ENCODE peak calls at places on chromosomes 12 and 14, in five cellular contexts. L is BJ, P is heart right ventricle, T is heart left ventricle, I is dorsolateral prefrontal cortex. W is an unnamed sample.

GRCh38 chr14:94665121-94665520 is 52.9 kb downstream of the SERPINA3 start:
- DNase-seq in L (peak; percentile 68), I (no peak), P (no peak), T (no peak), W (peak; percentile 20)

GRCh38 chr12:44217146-44217883 is 381.4 kb downstream of the TMEM117 start:
- DNase-seq in T (no peak), P (no peak), L (no peak), I (no peak), W (peak; percentile 90)

GRCh38 chr12:8780389-8780788 is 42.0 kb upstream of the A2ML1 start:
- DNase-seq in P (no peak), T (no peak), L (no peak), I (no peak), W (peak; percentile 47)

GRCh38 chr14:100422556-100423420 is 99.6 kb downstream of the SLC25A47 start:
- DNase-seq in T (no peak), I (no peak), P (no peak), L (no peak), W (no peak)

GRCh38 chr12:123142948-123143752 is 7.7 kb downstream of the PITPNM2 start:
- DNase-seq in T (peak; percentile 48), P (no peak), L (no peak), I (no peak), W (no peak)

GRCh38 chr14:63473194-63473788 is 69.9 kb downstream of the PPP2R5E start:
- DNase-seq in T (no peak), L (no peak), P (no peak), I (no peak), W (no peak)

GRCh38 chr12:66799548-66799947 is 120.7 kb upstream of the GRIP1 start:
- DNase-seq in L (no peak), I (no peak), T (no peak), P (no peak), W (no peak)

GRCh38 chr12:29867823-29868222 is 84.1 kb upstream of the TMTC1 start:
- DNase-seq in I (no peak), P (no peak), T (no peak), L (no peak), W (no peak)

GRCh38 chr14:99273025-99273723 is 1.2 kb upstream of the BCL11B start:
- DNase-seq in T (no peak), P (no peak), I (no peak), L (no peak), W (peak; percentile 35)

GRCh38 chr12:65908147-65908546 is 83.9 kb downstream of the HMGA2 start:
- DNase-seq in L (no peak), T (no peak), P (no peak), I (no peak), W (no peak)

GRCh38 chr12:3122841-3123678 is 45.9 kb downstream of the TSPAN9 start:
- DNase-seq in T (peak; percentile 85), L (no peak), I (no peak), P (peak; percentile 86), W (peak; percentile 35)

GRCh38 chr14:95533391-95533821 is 1.4 kb upstream of the GLRX5 start:
- DNase-seq in L (no peak), P (no peak), T (no peak), I (no peak), W (no peak)

GRCh38 chr12:103928736-103929050 is 1.5 kb upstream of the HSP90B1 start:
- DNase-seq in L (no peak), I (no peak), T (no peak), P (peak; percentile 12), W (no peak)

GRCh38 chr12:106690569-106690968 is 83.9 kb upstream of the RIC8B start:
- DNase-seq in I (no peak), P (no peak), T (no peak), L (no peak), W (no peak)

GRCh38 chr12:75641031-75641780 is 129.8 kb upstream of the KRR1 start:
- DNase-seq in L (peak; percentile 42), P (no peak), T (no peak), I (no peak), W (peak; percentile 92)

GRCh38 chr12:64243809-64244208 is 21.7 kb upstream of the KICS2 start:
- DNase-seq in L (no peak), I (no peak), P (no peak), T (no peak), W (no peak)

GRCh38 chr14:102776761-102777710 is at the start of gene TRAF3:
- DNase-seq in P (peak; percentile 58), I (peak; percentile 65), L (no peak), T (peak; percentile 62), W (peak; percentile 28)

DNA sequence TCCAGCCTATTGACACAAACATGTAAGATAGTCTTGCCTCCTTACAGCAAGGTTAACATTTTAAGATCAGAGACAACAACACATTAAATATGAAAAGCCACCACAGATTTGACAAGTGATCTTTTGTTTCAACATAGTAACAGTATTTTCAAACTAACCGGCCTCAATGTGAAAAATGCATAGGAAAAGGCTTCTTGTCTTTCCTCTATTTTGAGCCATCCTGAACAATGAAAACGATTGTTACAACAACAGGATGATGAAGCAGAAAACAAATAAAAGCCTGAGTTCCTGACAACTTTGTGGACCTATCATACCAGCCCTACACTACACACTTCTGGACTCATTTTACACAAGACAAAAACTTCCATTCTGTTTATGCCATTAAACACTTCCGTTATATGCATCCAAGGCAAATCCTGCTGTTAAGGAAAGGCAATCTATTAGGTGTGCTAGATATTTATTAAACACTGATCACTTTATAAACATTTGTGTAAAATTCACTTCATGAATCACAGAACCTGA is 37.3 kb downstream of the BAZ1A start:
- DNase-seq in P (no peak), I (no peak), T (no peak), L (no peak), W (no peak)
- H3K4me3 ChIP-seq in P (no peak overlapping the region), I (no peak overlapping the region), T (no peak overlapping the region), L (no peak overlapping the region), W (no peak overlapping the region)

GRCh38 chr12:113793250-113793649 is 172.9 kb downstream of the RBM19 start:
- DNase-seq in I (no peak), P (no peak), T (no peak), L (no peak), W (no peak)
- H3K27me3 ChIP-seq in I (no peaks in the 10 kb centered on the region), P (no peaks in the 10 kb centered on the region), T (no peaks in the 10 kb centered on the region), L (no peaks in the 10 kb centered on the region), W (no peaks in the 10 kb centered on the region)

GRCh38 chr12:127024791-127025190 is 1242.2 kb upstream of the TMEM132C start:
- DNase-seq in L (no peak), T (no peak), P (no peak), I (no peak), W (no peak)

GRCh38 chr12:127025545-127025944 is 1241.4 kb upstream of the TMEM132C start:
- DNase-seq in I (no peak), L (no peak), T (no peak), P (no peak), W (peak; percentile 1)
- TF ChIP-seq CTCF in I (no peak), L (peak; percentile 23), T (no peak), P (no peak), W (no peak)

GRCh38 chr12:67877697-67878096 is 111.5 kb upstream of the IFNG-AS1 start:
- DNase-seq in T (no peak), I (no peak), L (no peak), P (no peak), W (no peak)

GRCh38 chr12:67876305-67876915 is 112.8 kb upstream of the IFNG-AS1 start:
- DNase-seq in T (no peak), P (no peak), L (no peak), I (no peak), W (no peak)

GRCh38 chr12:67873355-67873754 is 115.9 kb upstream of the IFNG-AS1 start:
- DNase-seq in P (no peak), I (no peak), T (no peak), L (no peak), W (no peak)
- H3K4me3 ChIP-seq in P (no peak overlapping the region), I (no peak overlapping the region), T (no peak overlapping the region), L (no peak overlapping the region), W (no peak overlapping the region)

W was measured in bronchial epithelial cell.